ENCODE peak calls at places on chromosomes 7 and 10, in eight cellular contexts. N is effector memory CD8-positive, alpha-beta T cell; S is activated CD8-positive, alpha-beta memory T cell treated with anti-CD3 and anti-CD28 coated beads, Interleukin-2, amount 50 U/mL, for 48 hours; J is HEK293T; E is NCI-H2029; M is neural crest cell; I is T-helper 1 cell; W is adrenal gland. R is an unnamed sample.

GRCh38 chr7:42694894-42695553 is 216.8 kb downstream of the C7orf25 start:
- DNase-seq in N (no peak), S (no peak), J (no peak), E (no peak), M (no peak), I (no peak), W (no peak), R (no peak)

GRCh38 chr10:5310914-5311313 is 53.9 kb upstream of the UCN3 start:
- DNase-seq in N (no peak), S (no peak), J (no peak), E (no peak), M (no peak), I (no peak), W (no peak), R (no peak)

GRCh38 chr10:97117372-97117771 is 68.4 kb downstream of the SLIT1 start:
- DNase-seq in N (no peak), S (no peak), J (no peak), E (peak), M (no peak), I (no peak), W (no peak), R (no peak)

GRCh38 chr10:107163904-107164861 is at the start of gene SORCS1:
- DNase-seq in N (no peak), S (no peak), J (peak), E (no peak), M (peak), I (no peak), W (no peak), R (no peak)

GRCh38 chr7:48083114-48083830 is 5.8 kb upstream of the UPP1 start:
- DNase-seq in N (no peak), S (no peak), J (no peak), E (no peak), M (no peak), I (no peak), W (no peak), R (no peak)

GRCh38 chr7:42991913-42992576 is 59.9 kb downstream of the MRPL32 start:
- DNase-seq in N (no peak), S (no peak), J (no peak), E (no peak), M (no peak), I (no peak), W (no peak), R (no peak)

GRCh38 chr7:311131-311680 is 21.2 kb downstream of the FOXL3 start:
- DNase-seq in N (no peak), S (no peak), J (no peak), E (no peak), M (no peak), I (no peak), W (no peak), R (no peak)

GRCh38 chr7:4797858-4798705 is 22.7 kb downstream of the AP5Z1 start:
- DNase-seq in N (peak), S (peak), J (peak), E (no peak), M (peak), I (peak), W (no peak), R (no peak)

GRCh38 chr10:131134651-131135050 is 176.9 kb downstream of the TCERG1L start:
- DNase-seq in N (no peak), S (no peak), J (no peak), E (no peak), M (no peak), I (no peak), W (no peak), R (no peak)

GRCh38 chr7:91264924-91265681 is 870 bp downstream of the FZD1 start:
- DNase-seq in N (no peak), S (peak), J (peak), E (peak), M (peak), I (no peak), W (peak), R (peak)

GRCh38 chr10:31669367-31669766 is 259.3 kb downstream of the ARHGAP12 start:
- DNase-seq in N (no peak), S (no peak), J (no peak), E (no peak), M (no peak), I (no peak), W (no peak), R (no peak)

GRCh38 chr10:35780970-35781642 is 139.0 kb upstream of the FZD8 start:
- DNase-seq in N (no peak), S (no peak), J (no peak), E (no peak), M (no peak), I (no peak), W (no peak), R (no peak)

GRCh38 chr10:121886997-121887622 is 40.7 kb downstream of the ATE1 start:
- DNase-seq in N (peak), S (peak), J (peak), E (no peak), M (peak), I (peak), W (peak), R (peak)

GRCh38 chr7:36119005-36119711 is 33.9 kb upstream of the EEPD1 start:
- DNase-seq in N (no peak), S (no peak), J (no peak), E (peak), M (no peak), I (no peak), W (peak), R (peak)

GRCh38 chr7:81210092-81211064 is 291.5 kb upstream of the SEMA3C start:
- DNase-seq in N (no peak), S (no peak), J (no peak), E (no peak), M (no peak), I (no peak), W (no peak), R (no peak)

GRCh38 chr7:2633538-2634264 is 1.9 kb downstream of the TTYH3 start:
- DNase-seq in N (no peak), S (peak), J (no peak), E (no peak), M (no peak), I (no peak), W (peak), R (peak)

GRCh38 chr10:110409926-110410325 is 87.8 kb upstream of the DUSP5 start:
- DNase-seq in N (no peak), S (no peak), J (no peak), E (no peak), M (no peak), I (no peak), W (no peak), R (no peak)

GRCh38 chr7:2937701-2938513 is 93.8 kb upstream of the GNA12 start:
- DNase-seq in N (no peak), S (peak), J (no peak), E (no peak), M (no peak), I (no peak), W (no peak), R (no peak)

GRCh38 chr7:137755846-137756685 is 90.7 kb downstream of the DGKI start:
- DNase-seq in N (no peak), S (no peak), J (no peak), E (no peak), M (no peak), I (no peak), W (no peak), R (no peak)

GRCh38 chr10:80769700-80770160 is 232.0 kb downstream of the SH2D4B start:
- DNase-seq in N (no peak), S (no peak), J (no peak), E (no peak), M (no peak), I (no peak), W (no peak), R (no peak)

GRCh38 chr7:128137096-128137655 is 103.9 kb upstream of the LEP start:
- DNase-seq in N (no peak), S (no peak), J (no peak), E (no peak), M (no peak), I (no peak), W (no peak), R (no peak)

GRCh38 chr7:376306-376969 is 86.5 kb downstream of the FOXL3 start:
- DNase-seq in N (no peak), S (peak), J (no peak), E (no peak), M (no peak), I (no peak), W (peak), R (no peak)

GRCh38 chr7:34373940-34374339 is 284.1 kb upstream of the NPSR1 start:
- DNase-seq in N (no peak), S (no peak), J (no peak), E (no peak), M (no peak), I (no peak), W (no peak), R (no peak)

GRCh38 chr7:1758417-1758858 is 88.4 kb downstream of the ELFN1 start:
- DNase-seq in N (no peak), S (no peak), J (peak), E (peak), M (no peak), I (no peak), W (no peak), R (no peak)

GRCh38 chr7:157566631-157567006 is 229.8 kb downstream of the DNAJB6 start:
- DNase-seq in N (no peak), S (no peak), J (no peak), E (no peak), M (no peak), I (no peak), W (no peak), R (no peak)

GRCh38 chr7:52260046-52260665 is 775.3 kb upstream of the POM121L12 start:
- DNase-seq in N (no peak), S (no peak), J (no peak), E (no peak), M (no peak), I (no peak), W (peak), R (no peak)

GRCh38 chr7:78296689-78297371 is 498.3 kb downstream of the PHTF2 start:
- DNase-seq in N (no peak), S (no peak), J (no peak), E (peak), M (no peak), I (no peak), W (no peak), R (no peak)

GRCh38 chr10:12707461-12708185 is 293.9 kb downstream of the CCDC3 start:
- DNase-seq in N (no peak), S (peak), J (no peak), E (no peak), M (peak), I (no peak), W (no peak), R (no peak)

GRCh38 chr10:48634198-48634983 is 29.5 kb upstream of the ARHGAP22 start:
- DNase-seq in N (no peak), S (no peak), J (no peak), E (no peak), M (no peak), I (no peak), W (peak), R (peak)

GRCh38 chr10:12511651-12512050 is 162.3 kb downstream of the CAMK1D start:
- DNase-seq in N (no peak), S (no peak), J (no peak), E (no peak), M (no peak), I (no peak), W (no peak), R (no peak)

GRCh38 chr7:112143567-112143966 is 62.6 kb downstream of the DOCK4 start:
- DNase-seq in N (no peak), S (no peak), J (no peak), E (no peak), M (no peak), I (no peak), W (no peak), R (no peak)